ENCODE peak calls at places on chromosomes 1 and 21, in ten cellular contexts. One of them, this sample, is unnamed.

GRCh38 chr1:24870551-24871195 is 59.4 kb downstream of the RUNX3 start:
- DNase-seq in GM13976: peak; percentile 64
- DNase-seq in naive B cell: no peak
- DNase-seq in NCI-H526: no peak
- DNase-seq in iPS-NIHi11: no peak
- DNase-seq in posterior cingulate gyrus: no peak
- DNase-seq in GM19239: no peak
- DNase-seq in ovary: no peak
- DNase-seq in midbrain: no peak
- DNase-seq in activated T-cell treated with anti-CD3 and anti-CD28 coated beads for 4 hours: no peak
- DNase-seq in this sample: no peak

GRCh38 chr21:39079617-39080016 is 103.6 kb downstream of the PSMG1 start:
- DNase-seq in GM13976: no peak
- DNase-seq in naive B cell: no peak
- DNase-seq in NCI-H526: no peak
- DNase-seq in iPS-NIHi11: no peak
- DNase-seq in posterior cingulate gyrus: peak; percentile 31
- DNase-seq in GM19239: no peak
- DNase-seq in ovary: no peak
- DNase-seq in midbrain: peak; percentile 22
- DNase-seq in activated T-cell treated with anti-CD3 and anti-CD28 coated beads for 4 hours: no peak
- DNase-seq in this sample: no peak

GRCh38 chr1:229596961-229597699 is 28.8 kb downstream of the TAF5L start:
- DNase-seq in GM13976: no peak
- DNase-seq in naive B cell: no peak
- DNase-seq in NCI-H526: no peak
- DNase-seq in iPS-NIHi11: no peak
- DNase-seq in posterior cingulate gyrus: no peak
- DNase-seq in GM19239: no peak
- DNase-seq in ovary: no peak
- DNase-seq in midbrain: no peak
- DNase-seq in activated T-cell treated with anti-CD3 and anti-CD28 coated beads for 4 hours: no peak
- DNase-seq in this sample: peak; percentile 58

GRCh38 chr1:56591909-56592308 is 12.5 kb upstream of the PLPP3 start:
- DNase-seq in GM13976: no peak
- DNase-seq in naive B cell: no peak
- DNase-seq in NCI-H526: no peak
- DNase-seq in iPS-NIHi11: no peak
- DNase-seq in posterior cingulate gyrus: no peak
- DNase-seq in GM19239: no peak
- DNase-seq in ovary: no peak
- DNase-seq in midbrain: no peak
- DNase-seq in activated T-cell treated with anti-CD3 and anti-CD28 coated beads for 4 hours: no peak
- DNase-seq in this sample: no peak

GRCh38 chr1:234970731-234971476 is 157.7 kb downstream of the TOMM20 start:
- DNase-seq in GM13976: no peak
- DNase-seq in naive B cell: no peak
- DNase-seq in NCI-H526: no peak
- DNase-seq in iPS-NIHi11: peak; percentile 73
- DNase-seq in posterior cingulate gyrus: peak; percentile 58
- DNase-seq in GM19239: no peak
- DNase-seq in ovary: peak; percentile 88
- DNase-seq in midbrain: peak; percentile 60
- DNase-seq in activated T-cell treated with anti-CD3 and anti-CD28 coated beads for 4 hours: no peak
- DNase-seq in this sample: peak; percentile 88

GRCh38 chr1:201619513-201619912 is 80.6 kb downstream of the NAV1 start:
- DNase-seq in GM13976: no peak
- DNase-seq in naive B cell: no peak
- DNase-seq in NCI-H526: no peak
- DNase-seq in iPS-NIHi11: no peak
- DNase-seq in posterior cingulate gyrus: no peak
- DNase-seq in GM19239: no peak
- DNase-seq in ovary: no peak
- DNase-seq in midbrain: no peak
- DNase-seq in activated T-cell treated with anti-CD3 and anti-CD28 coated beads for 4 hours: no peak
- DNase-seq in this sample: no peak

GRCh38 chr1:28281608-28282425 is 22.5 kb downstream of the SESN2 start:
- DNase-seq in GM13976: no peak
- DNase-seq in naive B cell: no peak
- DNase-seq in NCI-H526: no peak
- DNase-seq in iPS-NIHi11: no peak
- DNase-seq in posterior cingulate gyrus: no peak
- DNase-seq in GM19239: no peak
- DNase-seq in ovary: no peak
- DNase-seq in midbrain: no peak
- DNase-seq in activated T-cell treated with anti-CD3 and anti-CD28 coated beads for 4 hours: no peak
- DNase-seq in this sample: no peak

GRCh38 chr1:215181518-215181917 is 99.0 kb downstream of the KCNK2 start:
- DNase-seq in GM13976: no peak
- DNase-seq in naive B cell: no peak
- DNase-seq in NCI-H526: no peak
- DNase-seq in iPS-NIHi11: no peak
- DNase-seq in posterior cingulate gyrus: no peak
- DNase-seq in GM19239: no peak
- DNase-seq in ovary: no peak
- DNase-seq in midbrain: no peak
- DNase-seq in activated T-cell treated with anti-CD3 and anti-CD28 coated beads for 4 hours: no peak
- DNase-seq in this sample: no peak

GRCh38 chr1:161013104-161013590 is 7.8 kb downstream of the F11R start:
- DNase-seq in GM13976: no peak
- DNase-seq in naive B cell: no peak
- DNase-seq in NCI-H526: no peak
- DNase-seq in iPS-NIHi11: no peak
- DNase-seq in posterior cingulate gyrus: no peak
- DNase-seq in GM19239: no peak
- DNase-seq in ovary: no peak
- DNase-seq in midbrain: no peak
- DNase-seq in activated T-cell treated with anti-CD3 and anti-CD28 coated beads for 4 hours: no peak
- DNase-seq in this sample: no peak

GRCh38 chr1:39205102-39205780 is 746 bp downstream of the MACF1 start:
- DNase-seq in GM13976: peak; percentile 49
- DNase-seq in naive B cell: no peak
- DNase-seq in NCI-H526: no peak
- DNase-seq in iPS-NIHi11: peak; percentile 13
- DNase-seq in posterior cingulate gyrus: no peak
- DNase-seq in GM19239: no peak
- DNase-seq in ovary: peak; percentile 21
- DNase-seq in midbrain: peak; percentile 55
- DNase-seq in activated T-cell treated with anti-CD3 and anti-CD28 coated beads for 4 hours: peak; percentile 62
- DNase-seq in this sample: peak; percentile 88

GRCh38 chr1:50949286-50949982 is 10.6 kb downstream of the FAF1 start:
- DNase-seq in GM13976: no peak
- DNase-seq in naive B cell: no peak
- DNase-seq in NCI-H526: no peak
- DNase-seq in iPS-NIHi11: no peak
- DNase-seq in posterior cingulate gyrus: no peak
- DNase-seq in GM19239: no peak
- DNase-seq in ovary: no peak
- DNase-seq in midbrain: no peak
- DNase-seq in activated T-cell treated with anti-CD3 and anti-CD28 coated beads for 4 hours: no peak
- DNase-seq in this sample: no peak

GRCh38 chr1:164660415-164661174 is 101.6 kb downstream of the PBX1 start:
- DNase-seq in GM13976: no peak
- DNase-seq in naive B cell: peak; percentile 17
- DNase-seq in NCI-H526: peak; percentile 77
- DNase-seq in iPS-NIHi11: no peak
- DNase-seq in posterior cingulate gyrus: no peak
- DNase-seq in GM19239: no peak
- DNase-seq in ovary: no peak
- DNase-seq in midbrain: no peak
- DNase-seq in activated T-cell treated with anti-CD3 and anti-CD28 coated beads for 4 hours: no peak
- DNase-seq in this sample: peak; percentile 62

GRCh38 chr1:33641099-33641830 is 168.8 kb downstream of the ZSCAN20 start:
- DNase-seq in GM13976: no peak
- DNase-seq in naive B cell: no peak
- DNase-seq in NCI-H526: peak; percentile 30
- DNase-seq in iPS-NIHi11: peak; percentile 56
- DNase-seq in posterior cingulate gyrus: no peak
- DNase-seq in GM19239: no peak
- DNase-seq in ovary: no peak
- DNase-seq in midbrain: no peak
- DNase-seq in activated T-cell treated with anti-CD3 and anti-CD28 coated beads for 4 hours: no peak
- DNase-seq in this sample: peak; percentile 10

GRCh38 chr1:150268342-150268705 is 492 bp downstream of the APH1A start:
- DNase-seq in GM13976: peak; percentile 55
- DNase-seq in naive B cell: peak; percentile 59
- DNase-seq in NCI-H526: no peak
- DNase-seq in iPS-NIHi11: no peak
- DNase-seq in posterior cingulate gyrus: no peak
- DNase-seq in GM19239: no peak
- DNase-seq in ovary: peak; percentile 44
- DNase-seq in midbrain: peak; percentile 14
- DNase-seq in activated T-cell treated with anti-CD3 and anti-CD28 coated beads for 4 hours: no peak
- DNase-seq in this sample: no peak

GRCh38 chr1:235050911-235051360 is 77.7 kb downstream of the TOMM20 start:
- DNase-seq in GM13976: peak; percentile 80
- DNase-seq in naive B cell: no peak
- DNase-seq in NCI-H526: no peak
- DNase-seq in iPS-NIHi11: peak; percentile 43
- DNase-seq in posterior cingulate gyrus: no peak
- DNase-seq in GM19239: no peak
- DNase-seq in ovary: no peak
- DNase-seq in midbrain: no peak
- DNase-seq in activated T-cell treated with anti-CD3 and anti-CD28 coated beads for 4 hours: no peak
- DNase-seq in this sample: no peak

GRCh38 chr1:76068542-76068941 is 6.0 kb upstream of the ST6GALNAC3 start:
- DNase-seq in GM13976: no peak
- DNase-seq in naive B cell: no peak
- DNase-seq in NCI-H526: no peak
- DNase-seq in iPS-NIHi11: no peak
- DNase-seq in posterior cingulate gyrus: no peak
- DNase-seq in GM19239: no peak
- DNase-seq in ovary: no peak
- DNase-seq in midbrain: no peak
- DNase-seq in activated T-cell treated with anti-CD3 and anti-CD28 coated beads for 4 hours: no peak
- DNase-seq in this sample: peak; percentile 22

GRCh38 chr1:12447849-12448312 is 170.1 kb downstream of the DHRS3 start:
- DNase-seq in GM13976: no peak
- DNase-seq in naive B cell: no peak
- DNase-seq in NCI-H526: peak; percentile 66
- DNase-seq in iPS-NIHi11: no peak
- DNase-seq in posterior cingulate gyrus: no peak
- DNase-seq in GM19239: no peak
- DNase-seq in ovary: no peak
- DNase-seq in midbrain: no peak
- DNase-seq in activated T-cell treated with anti-CD3 and anti-CD28 coated beads for 4 hours: no peak
- DNase-seq in this sample: no peak

GRCh38 chr1:228074954-228075730 is 7.4 kb upstream of the ARF1 start:
- DNase-seq in GM13976: no peak
- DNase-seq in naive B cell: no peak
- DNase-seq in NCI-H526: no peak
- DNase-seq in iPS-NIHi11: no peak
- DNase-seq in posterior cingulate gyrus: no peak
- DNase-seq in GM19239: no peak
- DNase-seq in ovary: peak; percentile 13
- DNase-seq in midbrain: no peak
- DNase-seq in activated T-cell treated with anti-CD3 and anti-CD28 coated beads for 4 hours: no peak
- DNase-seq in this sample: no peak

GRCh38 chr1:164725401-164725800 is 166.4 kb downstream of the PBX1 start:
- DNase-seq in GM13976: no peak
- DNase-seq in naive B cell: no peak
- DNase-seq in NCI-H526: no peak
- DNase-seq in iPS-NIHi11: no peak
- DNase-seq in posterior cingulate gyrus: no peak
- DNase-seq in GM19239: no peak
- DNase-seq in ovary: peak; percentile 41
- DNase-seq in midbrain: no peak
- DNase-seq in activated T-cell treated with anti-CD3 and anti-CD28 coated beads for 4 hours: no peak
- DNase-seq in this sample: peak; percentile 68

GRCh38 chr1:36352141-36352909 is 28.9 kb upstream of the EVA1B start:
- DNase-seq in GM13976: no peak
- DNase-seq in naive B cell: no peak
- DNase-seq in NCI-H526: no peak
- DNase-seq in iPS-NIHi11: no peak
- DNase-seq in posterior cingulate gyrus: no peak
- DNase-seq in GM19239: no peak
- DNase-seq in ovary: no peak
- DNase-seq in midbrain: no peak
- DNase-seq in activated T-cell treated with anti-CD3 and anti-CD28 coated beads for 4 hours: no peak
- DNase-seq in this sample: peak; percentile 35

GRCh38 chr1:200317236-200317635 is 92.6 kb downstream of the ZNF281 start:
- DNase-seq in GM13976: no peak
- DNase-seq in naive B cell: no peak
- DNase-seq in NCI-H526: no peak
- DNase-seq in iPS-NIHi11: no peak
- DNase-seq in posterior cingulate gyrus: no peak
- DNase-seq in GM19239: no peak
- DNase-seq in ovary: no peak
- DNase-seq in midbrain: no peak
- DNase-seq in activated T-cell treated with anti-CD3 and anti-CD28 coated beads for 4 hours: no peak
- DNase-seq in this sample: peak; percentile 90

GRCh38 chr1:109927908-109928307 is 17.3 kb downstream of the CSF1 start:
- DNase-seq in GM13976: no peak
- DNase-seq in naive B cell: no peak
- DNase-seq in NCI-H526: no peak
- DNase-seq in iPS-NIHi11: no peak
- DNase-seq in posterior cingulate gyrus: peak; percentile 57
- DNase-seq in GM19239: no peak
- DNase-seq in ovary: peak; percentile 92
- DNase-seq in midbrain: peak; percentile 68
- DNase-seq in activated T-cell treated with anti-CD3 and anti-CD28 coated beads for 4 hours: no peak
- DNase-seq in this sample: no peak

GRCh38 chr1:67749844-67750689 is 65.1 kb downstream of the GADD45A start:
- DNase-seq in GM13976: no peak
- DNase-seq in naive B cell: no peak
- DNase-seq in NCI-H526: peak; percentile 50
- DNase-seq in iPS-NIHi11: peak; percentile 39
- DNase-seq in posterior cingulate gyrus: no peak
- DNase-seq in GM19239: no peak
- DNase-seq in ovary: peak; percentile 36
- DNase-seq in midbrain: no peak
- DNase-seq in activated T-cell treated with anti-CD3 and anti-CD28 coated beads for 4 hours: no peak
- DNase-seq in this sample: peak; percentile 77

GRCh38 chr1:54582566-54583306 is 34.7 kb downstream of the ACOT11 start:
- DNase-seq in GM13976: no peak
- DNase-seq in naive B cell: no peak
- DNase-seq in NCI-H526: peak; percentile 42
- DNase-seq in iPS-NIHi11: peak; percentile 75
- DNase-seq in posterior cingulate gyrus: peak; percentile 20
- DNase-seq in GM19239: no peak
- DNase-seq in ovary: no peak
- DNase-seq in midbrain: no peak
- DNase-seq in activated T-cell treated with anti-CD3 and anti-CD28 coated beads for 4 hours: no peak
- DNase-seq in this sample: no peak

GRCh38 chr1:51491166-51491981 is 27.7 kb downstream of the EPS15 start:
- DNase-seq in GM13976: peak; percentile 27
- DNase-seq in naive B cell: peak; percentile 33
- DNase-seq in NCI-H526: peak; percentile 13
- DNase-seq in iPS-NIHi11: peak; percentile 36
- DNase-seq in posterior cingulate gyrus: no peak
- DNase-seq in GM19239: no peak
- DNase-seq in ovary: no peak
- DNase-seq in midbrain: no peak
- DNase-seq in activated T-cell treated with anti-CD3 and anti-CD28 coated beads for 4 hours: no peak
- DNase-seq in this sample: no peak

GRCh38 chr1:59375321-59376220 is 78.7 kb downstream of the FGGY start:
- DNase-seq in GM13976: no peak
- DNase-seq in naive B cell: no peak
- DNase-seq in NCI-H526: no peak
- DNase-seq in iPS-NIHi11: no peak
- DNase-seq in posterior cingulate gyrus: no peak
- DNase-seq in GM19239: no peak
- DNase-seq in ovary: no peak
- DNase-seq in midbrain: no peak
- DNase-seq in activated T-cell treated with anti-CD3 and anti-CD28 coated beads for 4 hours: no peak
- DNase-seq in this sample: peak; percentile 100

GRCh38 chr1:56788102-56788501 is 31.1 kb downstream of the FYB2 start:
- DNase-seq in GM13976: no peak
- DNase-seq in naive B cell: no peak
- DNase-seq in NCI-H526: no peak
- DNase-seq in iPS-NIHi11: no peak
- DNase-seq in posterior cingulate gyrus: no peak
- DNase-seq in GM19239: no peak
- DNase-seq in ovary: no peak
- DNase-seq in midbrain: no peak
- DNase-seq in activated T-cell treated with anti-CD3 and anti-CD28 coated beads for 4 hours: no peak
- DNase-seq in this sample: no peak

This sample was measured in HFFc6.